ENCODE peak calls at places on chromosomes 2 and 18, in ten cellular contexts. I, C, F, B, Y, Q, J, P, O and D are unnamed samples.
A peak's percentile ranks its signal among the peaks of the same experiment; 100 is the strongest.

GRCh38 chr2:219175928-219176817 is 552 bp downstream of the CNPPD1 start:
- DNase-seq in I (peak; percentile 68), C (peak; percentile 26), F (no peak), B (peak; percentile 63), Y (peak; percentile 54), Q (peak; percentile 69), J (peak; percentile 55), P (peak; percentile 24), O (peak; percentile 39), D (peak; percentile 51)

GRCh38 chr2:142825861-142826260 is 51.6 kb upstream of the KYNU start:
- DNase-seq in I (no peak), C (no peak), F (no peak), B (no peak), Y (no peak), Q (no peak), J (no peak), P (no peak), O (no peak), D (no peak)

GRCh38 chr2:147623328-147623727 is 221.5 kb upstream of the ACVR2A start:
- DNase-seq in I (no peak), C (no peak), F (no peak), B (no peak), Y (no peak), Q (no peak), J (no peak), P (no peak), O (no peak), D (no peak)

GRCh38 chr2:209495855-209496585 is 72.2 kb downstream of the MAP2 start:
- DNase-seq in I (peak; percentile 23), C (peak; percentile 98), F (peak; percentile 45), B (no peak), Y (peak; percentile 32), Q (no peak), J (no peak), P (no peak), O (no peak), D (no peak)

GRCh38 chr2:126220336-126220735 is 435.6 kb upstream of the GYPC start:
- DNase-seq in I (no peak), C (no peak), F (no peak), B (no peak), Y (no peak), Q (no peak), J (no peak), P (no peak), O (no peak), D (no peak)

GRCh38 chr2:206942799-206943478 is 3.6 kb downstream of the CPO start:
- DNase-seq in I (no peak), C (no peak), F (no peak), B (no peak), Y (no peak), Q (no peak), J (no peak), P (no peak), O (no peak), D (no peak)

GRCh38 chr18:46712406-46712805 is 44.4 kb downstream of the ST8SIA5 start:
- DNase-seq in I (peak; percentile 45), C (peak; percentile 58), F (no peak), B (no peak), Y (no peak), Q (no peak), J (peak; percentile 34), P (no peak), O (no peak), D (no peak)

GRCh38 chr2:126325202-126325601 is 330.8 kb upstream of the GYPC start:
- DNase-seq in I (no peak), C (no peak), F (no peak), B (no peak), Y (no peak), Q (no peak), J (no peak), P (no peak), O (no peak), D (no peak)

GRCh38 chr2:37563375-37564011 is 107.9 kb downstream of the CDC42EP3 start:
- DNase-seq in I (no peak), C (peak; percentile 22), F (no peak), B (no peak), Y (no peak), Q (no peak), J (no peak), P (no peak), O (no peak), D (no peak)
- H3K27ac ChIP-seq in I (no peak overlapping the region), C (no peak overlapping the region), F (no peak overlapping the region), B (no peak overlapping the region), Y (no peak overlapping the region), Q (no peak overlapping the region), J (no peak overlapping the region), P (no peak overlapping the region), O (no peak overlapping the region), D (no peak overlapping the region)

GRCh38 chr2:27407798-27408491 is 1.4 kb downstream of the PPM1G start:
- DNase-seq in I (no peak), C (peak; percentile 73), F (no peak), B (peak; percentile 64), Y (no peak), Q (no peak), J (no peak), P (no peak), O (peak; percentile 60), D (no peak)

GRCh38 chr2:27412419-27413152 is 3.2 kb upstream of the PPM1G start:
- DNase-seq in I (no peak), C (no peak), F (no peak), B (no peak), Y (no peak), Q (no peak), J (no peak), P (no peak), O (no peak), D (no peak)

GRCh38 chr2:27409321-27410073 is at the start of gene PPM1G:
- DNase-seq in I (peak; percentile 96), C (peak; percentile 88), F (peak; percentile 97), B (peak; percentile 97), Y (peak; percentile 95), Q (peak; percentile 98), J (peak; percentile 95), P (peak; percentile 95), O (peak; percentile 97), D (peak; percentile 94)

GRCh38 chr2:27408601-27409320 is 630 bp downstream of the PPM1G start:
- DNase-seq in I (peak; percentile 61), C (no peak), F (no peak), B (peak; percentile 36), Y (no peak), Q (peak; percentile 62), J (no peak), P (no peak), O (no peak), D (peak; percentile 22)
- TF ChIP-seq CTCF in I (no peak), C (no peak), F (no peak), B (no peak), Y (no peak), Q (no peak), J (no peak), P (no peak), O (no peak), D (no peak)

GRCh38 chr2:70896765-70897202 is 38.9 kb upstream of the ATP6V1B1 start:
- DNase-seq in I (no peak), C (no peak), F (no peak), B (no peak), Y (no peak), Q (no peak), J (no peak), P (no peak), O (no peak), D (no peak)

GRCh38 chr2:70897203-70897976 is 38.3 kb upstream of the ATP6V1B1 start:
- DNase-seq in I (no peak), C (no peak), F (no peak), B (no peak), Y (no peak), Q (no peak), J (no peak), P (no peak), O (no peak), D (no peak)

GRCh38 chr2:70895998-70896764 is 39.5 kb upstream of the ATP6V1B1 start:
- DNase-seq in I (no peak), C (no peak), F (no peak), B (no peak), Y (no peak), Q (no peak), J (no peak), P (no peak), O (no peak), D (no peak)

GRCh38 chr2:70898363-70899240 is 37.1 kb upstream of the ATP6V1B1 start:
- DNase-seq in I (no peak), C (no peak), F (no peak), B (no peak), Y (no peak), Q (no peak), J (no peak), P (no peak), O (peak; percentile 67), D (no peak)

DNA sequence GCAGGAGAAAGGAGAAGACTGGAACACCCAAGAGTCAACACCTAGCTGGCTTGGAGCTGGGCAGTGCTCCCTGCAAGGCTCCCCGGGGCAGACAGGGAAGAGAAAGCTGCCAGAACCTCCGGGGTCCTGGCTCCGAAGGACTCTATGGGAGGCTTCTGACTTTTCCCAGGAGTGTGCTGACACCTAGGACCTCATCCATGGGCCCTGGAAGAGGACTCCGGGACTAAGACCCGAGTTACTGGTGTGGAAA is 37.8 kb upstream of the ATP6V1B1 start:
- DNase-seq in I (no peak), C (no peak), F (no peak), B (no peak), Y (no peak), Q (no peak), J (no peak), P (no peak), O (no peak), D (no peak)
- H3K27me3 ChIP-seq in I (peaks cover 66% of the 10 kb centered on the region), C (peaks cover 72% of the 10 kb centered on the region), F (no peaks in the 10 kb centered on the region), B (peaks cover 59% of the 10 kb centered on the region), Y (no peaks in the 10 kb centered on the region), Q (peaks cover 100% of the 10 kb centered on the region), J (no peaks in the 10 kb centered on the region), P (peaks cover 36% of the 10 kb centered on the region), O (peaks cover 96% of the 10 kb centered on the region), D (peaks cover 100% of the 10 kb centered on the region)

DNA sequence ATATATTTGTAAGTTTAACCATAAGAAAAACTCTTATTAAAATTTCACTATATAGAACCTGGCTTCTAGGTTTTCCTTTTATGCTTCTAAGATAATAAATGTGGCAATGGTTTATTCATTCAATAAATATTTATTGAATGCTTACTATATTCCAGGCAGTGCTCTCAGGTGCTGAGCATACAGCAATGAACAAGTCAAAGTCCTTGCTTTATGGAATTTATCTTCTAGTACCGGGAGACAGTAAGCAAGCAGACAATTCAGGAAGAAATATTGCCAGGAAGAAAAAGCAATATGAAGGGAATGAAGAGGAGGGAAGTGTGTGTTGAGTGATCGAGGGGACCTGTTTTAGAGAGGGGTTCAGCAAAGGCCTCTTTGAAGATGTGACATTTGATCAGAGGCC is 94.5 kb upstream of the LYPD6 start:
- DNase-seq in I (no peak), C (no peak), F (no peak), B (no peak), Y (no peak), Q (no peak), J (no peak), P (no peak), O (no peak), D (no peak)
- H3K27ac ChIP-seq in I (no peak overlapping the region), C (no peak overlapping the region), F (no peak overlapping the region), B (no peak overlapping the region), Y (no peak overlapping the region), Q (no peak overlapping the region), J (no peak overlapping the region), P (no peak overlapping the region), O (no peak overlapping the region), D (no peak overlapping the region)